ENCODE peak calls at places on chromosomes 4 and X, in four cellular contexts. Q is tibial artery, W is pancreas, C is RWPE1. Y is an unnamed sample.

GRCh38 chr4:77201857-77202256 is 44.9 kb downstream of the CCNG2 start:
- DNase-seq in Q (no peak), W (no peak), C (peak), Y (no peak)

GRCh38 chrX:130834149-130834548 is 68.9 kb downstream of the ENOX2 start:
- DNase-seq in W (no peak), Q (no peak), C (no peak), Y (no peak)

GRCh38 chr4:36056128-36056527 is 188.2 kb downstream of the ARAP2 start:
- DNase-seq in C (no peak), W (no peak), Q (no peak), Y (no peak)

GRCh38 chr4:152937535-152938236 is 1.6 kb downstream of the FHDC1 start:
- DNase-seq in C (peak), Q (no peak), W (peak), Y (no peak)

GRCh38 chr4:87579478-87579877 is 28.9 kb upstream of the DSPP start:
- DNase-seq in W (no peak), Q (no peak), C (no peak), Y (no peak)

GRCh38 chr4:146900295-146900694 is 45.4 kb downstream of the TTC29 start:
- DNase-seq in C (no peak), W (no peak), Q (no peak), Y (no peak)

GRCh38 chr4:128737098-128737513 is 72.4 kb upstream of the JADE1 start:
- DNase-seq in C (no peak), Q (no peak), W (peak), Y (no peak)

GRCh38 chrX:19571708-19572107 is 56.4 kb upstream of the MAP3K15 start:
- DNase-seq in Q (no peak), C (no peak), W (no peak), Y (no peak)

GRCh38 chrX:150587585-150588503 is 19.4 kb downstream of the MTM1 start:
- DNase-seq in C (no peak), W (no peak), Q (no peak), Y (no peak)

GRCh38 chr4:114015444-114015899 is 36.0 kb upstream of the ARSJ start:
- DNase-seq in C (peak), W (no peak), Q (no peak), Y (no peak)

GRCh38 chrX:68807818-68808217 is 21.0 kb upstream of the EFNB1 start:
- DNase-seq in W (no peak), Q (no peak), C (no peak), Y (no peak)

GRCh38 chrX:55450259-55450658 is 1.7 kb upstream of the MAGEH1 start:
- DNase-seq in C (no peak), W (no peak), Q (no peak), Y (no peak)

GRCh38 chrX:110167952-110168451 is 149.9 kb downstream of the AMMECR1 start:
- DNase-seq in Q (no peak), C (no peak), W (peak), Y (no peak)

GRCh38 chrX:53320543-53321215 is 39.3 kb upstream of the IQSEC2 start:
- DNase-seq in W (peak), C (no peak), Q (no peak), Y (no peak)

GRCh38 chr4:37922323-37922722 is 31.4 kb downstream of the TBC1D1 start:
- DNase-seq in W (no peak), C (no peak), Q (no peak), Y (no peak)

GRCh38 chr4:143296397-143297067 is 40.1 kb upstream of the GAB1 start:
- DNase-seq in W (no peak), C (no peak), Q (no peak), Y (no peak)

GRCh38 chr4:52704133-52704532 is 45.0 kb upstream of the USP46 start:
- DNase-seq in W (no peak), C (no peak), Q (no peak), Y (no peak)

GRCh38 chr4:55435136-55435535 is 39.4 kb downstream of the TMEM165 start:
- DNase-seq in C (no peak), Q (no peak), W (no peak), Y (no peak)

GRCh38 chr4:94038195-94038594 is 169.5 kb upstream of the SMARCAD1 start:
- DNase-seq in C (no peak), Q (no peak), W (no peak), Y (no peak)

GRCh38 chrX:101462892-101463291 is 22.4 kb upstream of the ARMCX4 start:
- DNase-seq in W (no peak), Q (no peak), C (peak), Y (no peak)

GRCh38 chr4:1983053-1983845 is 25.5 kb downstream of the NELFA start:
- DNase-seq in W (no peak), Q (no peak), C (no peak), Y (no peak)

GRCh38 chr4:179272282-179272681 is 1830.0 kb upstream of the AGA start:
- DNase-seq in W (no peak), Q (no peak), C (no peak), Y (no peak)

GRCh38 chr4:87465739-87466366 is 43.5 kb downstream of the NUDT9 start:
- DNase-seq in Q (no peak), C (peak), W (no peak), Y (no peak)

GRCh38 chr4:59748433-59748832 is 1451.7 kb upstream of the ADGRL3 start:
- DNase-seq in Q (no peak), C (no peak), W (no peak), Y (no peak)

GRCh38 chr4:86543560-86544312 is 50.4 kb upstream of the PTPN13 start:
- DNase-seq in W (no peak), C (no peak), Q (no peak), Y (no peak)

GRCh38 chr4:17812125-17812524 is 1.3 kb downstream of the NCAPG start:
- DNase-seq in C (no peak), W (no peak), Q (no peak), Y (no peak)

GRCh38 chr4:3412257-3413020 is 29.3 kb upstream of the HGFAC start:
- DNase-seq in Q (peak), C (no peak), W (no peak), Y (no peak)

GRCh38 chr4:3871881-3872833 is 106.0 kb downstream of the ADRA2C start:
- DNase-seq in Q (peak), W (no peak), C (no peak), Y (no peak)

GRCh38 chr4:119286377-119287002 is 35.4 kb downstream of the FABP2 start:
- DNase-seq in C (no peak), W (no peak), Q (no peak), Y (no peak)

GRCh38 chr4:106063009-106063408 is 167.7 kb downstream of the NPNT start:
- DNase-seq in C (no peak), Q (no peak), W (no peak), Y (no peak)

GRCh38 chrX:130937101-130937500 is 34.1 kb upstream of the ENOX2 start:
- DNase-seq in W (no peak), Q (no peak), C (no peak), Y (no peak)

GRCh38 chr4:112830753-112831386 is 193.9 kb downstream of the LARP7 start:
- DNase-seq in W (no peak), Q (no peak), C (no peak), Y (no peak)

GRCh38 chr4:98570160-98570797 is 88.1 kb downstream of the TSPAN5 start:
- DNase-seq in Q (no peak), W (no peak), C (no peak), Y (no peak)

GRCh38 chr4:54277691-54278090 is 48.6 kb downstream of the PDGFRA start:
- DNase-seq in Q (no peak), C (peak), W (no peak), Y (no peak)

GRCh38 chr4:54276633-54277426 is 47.7 kb downstream of the PDGFRA start:
- DNase-seq in C (no peak), Q (no peak), W (no peak), Y (no peak)

GRCh38 chr4:54282837-54283236 is 53.7 kb downstream of the PDGFRA start:
- DNase-seq in C (no peak), W (no peak), Q (no peak), Y (no peak)

GRCh38 chr4:54281060-54281781 is 52.1 kb downstream of the PDGFRA start:
- DNase-seq in Q (peak), W (peak), C (peak), Y (peak)
- H3K27ac ChIP-seq in Q (peak), W (peak), C (peak), Y (peak)

DNA sequence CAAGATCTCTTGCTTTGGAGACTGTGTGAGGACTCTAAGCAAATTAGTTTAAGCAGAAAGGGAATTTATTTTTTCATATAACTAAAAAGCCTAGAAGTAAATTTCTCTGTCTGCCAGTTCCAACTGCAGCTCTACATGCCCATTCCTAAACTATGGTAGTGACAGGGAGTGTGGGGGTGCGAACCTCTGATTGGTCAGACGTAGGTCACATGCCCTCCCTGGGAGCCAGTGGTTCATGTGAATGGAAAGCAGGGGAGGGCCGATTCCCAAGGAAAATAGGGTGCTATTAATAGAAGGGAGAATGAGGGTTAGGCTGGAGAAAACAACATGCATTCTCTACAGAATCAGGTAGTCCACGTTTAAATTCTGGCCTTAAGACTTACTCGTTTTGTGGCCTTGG is 7.1 kb downstream of the RAB33B start:
- DNase-seq in W (no peak), Q (peak), C (no peak), Y (no peak)
- H3K27ac ChIP-seq in W (no peak), Q (peak), C (no peak), Y (peak)

DNA sequence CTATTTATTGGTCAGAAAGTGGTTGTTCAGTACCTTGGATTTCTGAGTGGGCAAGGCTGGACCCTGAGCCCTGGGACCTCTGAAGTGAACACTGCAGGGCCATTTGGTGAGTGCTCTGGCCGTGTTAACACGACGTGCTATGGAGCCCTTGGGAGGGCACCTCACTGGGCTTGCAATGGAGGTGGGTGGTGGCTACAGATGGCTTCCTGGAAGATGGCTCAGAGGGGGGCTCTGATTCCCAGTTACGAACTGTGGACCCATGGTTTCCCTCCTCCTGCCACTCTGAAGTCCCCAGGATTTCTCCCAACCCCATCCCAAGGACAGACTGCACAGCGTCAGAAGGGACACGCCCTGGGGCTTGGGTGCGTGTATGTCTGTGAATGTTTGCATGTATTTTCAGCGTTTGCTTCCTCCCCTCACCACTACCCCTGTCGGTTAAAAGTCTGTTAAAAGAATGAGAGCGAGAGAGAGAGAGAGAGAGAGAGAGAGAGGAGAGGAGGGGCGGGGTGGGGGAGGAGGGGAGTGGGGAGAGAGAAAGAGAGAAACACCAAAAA is 3.7 kb upstream of the RHOH start:
- DNase-seq in W (no peak), Q (no peak), C (no peak), Y (no peak)
- H3K27ac ChIP-seq in W (no peak), Q (no peak), C (no peak), Y (no peak)

GRCh38 chr4:33187035-33187434 is 2466.9 kb downstream of the PCDH7 start:
- DNase-seq in C (no peak), Q (no peak), W (no peak), Y (no peak)

GRCh38 chr4:33188733-33189132 is 2468.6 kb downstream of the PCDH7 start:
- DNase-seq in C (no peak), W (no peak), Q (no peak), Y (no peak)

GRCh38 chr4:33189169-33189568 is 2469.0 kb downstream of the PCDH7 start:
- DNase-seq in W (no peak), C (no peak), Q (no peak), Y (no peak)

GRCh38 chr4:33184684-33185083 is 2464.5 kb downstream of the PCDH7 start:
- DNase-seq in W (no peak), Q (no peak), C (no peak), Y (no peak)
- H3K27ac ChIP-seq in W (no peak), Q (no peak), C (no peak), Y (no peak)

Y was measured in thoracic aorta.